ENCODE peak calls at places on chromosomes 5 and 9, in five cellular contexts. D is neural progenitor cell, P is GM23338, L is GM23248, E is SK-N-SH. T is an unnamed sample. For H3F3A, the result is how much of the 10 kb centered on the place peaks cover.

GRCh38 chr9:132370592-132370991 is 15.8 kb upstream of the SETX start:
- DNase-seq in P (no peak), E (no peak), L (no peak), D (no peak), T (no peak)

GRCh38 chr9:130451509-130452388 is 7.0 kb downstream of the ASS1 start:
- DNase-seq in P (peak), L (peak), E (peak), D (no peak), T (peak)

GRCh38 chr5:1405539-1406530 is 39.4 kb downstream of the SLC6A3 start:
- DNase-seq in E (no peak), L (no peak), P (no peak), D (no peak), T (no peak)

GRCh38 chr9:121743441-121744001 is 92.1 kb downstream of the DAB2IP start:
- DNase-seq in E (peak), D (peak), P (peak), L (peak), T (peak)

GRCh38 chr9:79686381-79687130 is 114.8 kb downstream of the TLE4 start:
- DNase-seq in P (no peak), L (peak), E (no peak), D (no peak), T (peak)

GRCh38 chr5:96661101-96661840 is 905 bp upstream of the CAST start:
- DNase-seq in D (peak), E (peak), L (peak), P (peak), T (peak)

GRCh38 chr5:75434107-75434506 is 77.3 kb downstream of the CERT1 start:
- DNase-seq in E (no peak), P (no peak), D (no peak), L (no peak), T (no peak)

GRCh38 chr9:79257215-79257614 is 314.6 kb upstream of the TLE4 start:
- DNase-seq in D (peak), L (peak), P (peak), E (no peak), T (no peak)

GRCh38 chr9:132670816-132671371 is 630 bp downstream of the GTF3C4 start:
- DNase-seq in P (peak), D (peak), L (peak), E (peak), T (peak)

GRCh38 chr5:1642221-1642620 is 118.5 kb upstream of the LPCAT1 start:
- DNase-seq in P (no peak), E (no peak), D (no peak), L (no peak), T (no peak)

GRCh38 chr5:132422720-132423442 is 53.4 kb downstream of the SLC22A5 start:
- DNase-seq in E (no peak), P (no peak), L (peak), D (no peak), T (peak)

GRCh38 chr5:72106922-72107873 is at the start of gene MAP1B:
- DNase-seq in L (peak), D (peak), E (peak), P (peak), T (peak)

GRCh38 chr9:20200900-20201495 is 412.2 kb upstream of the SLC24A2 start:
- DNase-seq in E (peak), P (no peak), D (peak), L (no peak), T (no peak)

GRCh38 chr9:109383947-109384346 is 63.1 kb upstream of the EPB41L4B start:
- DNase-seq in D (no peak), E (no peak), L (peak), P (no peak), T (no peak)

GRCh38 chr5:61498121-61498520 is 166.1 kb downstream of the ZSWIM6 start:
- DNase-seq in E (no peak), P (no peak), D (no peak), L (no peak), T (no peak)

GRCh38 chr9:78325343-78325742 is 28.4 kb downstream of the PSAT1 start:
- DNase-seq in D (no peak), E (peak), P (no peak), L (peak), T (no peak)

GRCh38 chr9:136117291-136118060 is 1.2 kb downstream of the TMEM250 start:
- DNase-seq in D (no peak), E (peak), L (peak), P (peak), T (no peak)

GRCh38 chr5:135400866-135401265 is 1.8 kb upstream of the MACROH2A1 start:
- DNase-seq in L (no peak), E (no peak), D (peak), P (peak), T (no peak)

GRCh38 chr9:135702002-135702721 is at the start of gene KCNT1:
- DNase-seq in D (peak), L (peak), E (peak), P (peak), T (peak)

GRCh38 chr5:52623291-52623690 is 164.4 kb upstream of the ITGA1 start:
- DNase-seq in L (no peak), D (no peak), P (no peak), E (no peak), T (no peak)

GRCh38 chr5:178222292-178222691 is 10.3 kb downstream of the PHYKPL start:
- DNase-seq in E (no peak), P (no peak), D (no peak), L (no peak), T (no peak)

GRCh38 chr5:172442592-172442991 is 11.7 kb downstream of the SH3PXD2B start:
- DNase-seq in L (peak), E (no peak), D (no peak), P (no peak), T (no peak)

GRCh38 chr9:7137571-7137970 is 379.8 kb downstream of the KDM4C start:
- DNase-seq in L (no peak), D (no peak), P (no peak), E (no peak), T (no peak)

GRCh38 chr5:132475531-132475930 is 15.0 kb downstream of the IRF1 start:
- DNase-seq in P (no peak), L (no peak), D (no peak), E (no peak), T (no peak)

GRCh38 chr5:135373747-135374515 is 25.1 kb downstream of the MACROH2A1 start:
- DNase-seq in P (no peak), D (no peak), L (peak), E (no peak), T (no peak)

GRCh38 chr5:14739538-14739937 is 75.0 kb downstream of the OTULIN start:
- DNase-seq in P (no peak), L (peak), D (no peak), E (no peak), T (peak)

DNA sequence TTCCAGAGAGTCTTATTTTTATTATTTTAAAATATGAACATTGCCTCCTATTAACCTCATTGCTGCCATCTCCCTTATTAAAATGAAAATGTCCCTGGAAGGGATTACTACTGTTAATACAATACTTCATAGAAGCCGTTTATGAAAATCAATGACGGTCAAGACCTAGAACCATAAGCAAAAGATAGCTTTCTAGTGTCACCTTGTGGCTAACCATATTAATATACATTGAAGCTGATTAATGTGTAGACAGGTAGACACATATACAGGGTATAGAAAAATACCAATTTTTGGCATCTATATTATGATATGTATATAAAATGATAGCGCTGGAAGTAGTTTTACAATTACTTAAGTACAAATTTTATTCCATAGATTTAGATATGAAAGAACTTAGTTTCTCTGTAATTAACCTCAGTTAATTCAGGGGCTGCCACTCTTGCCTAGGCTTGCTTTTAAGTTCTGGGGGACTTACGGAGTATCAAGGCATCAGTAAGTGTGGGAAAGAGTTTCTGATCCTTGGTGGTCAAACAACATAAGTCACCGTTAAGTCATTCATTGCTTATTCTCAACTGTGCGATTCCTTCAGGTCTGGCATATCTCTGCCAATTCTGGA is 2.5 kb upstream of the YTHDC2 start:
- DNase-seq in E (peak), D (peak), P (no peak), L (peak), T (peak)
- TF ChIP-seq EZH2phosphoT487 in E (no peak), D (no peak), P (no peak), L (no peak), T (no peak)

DNA sequence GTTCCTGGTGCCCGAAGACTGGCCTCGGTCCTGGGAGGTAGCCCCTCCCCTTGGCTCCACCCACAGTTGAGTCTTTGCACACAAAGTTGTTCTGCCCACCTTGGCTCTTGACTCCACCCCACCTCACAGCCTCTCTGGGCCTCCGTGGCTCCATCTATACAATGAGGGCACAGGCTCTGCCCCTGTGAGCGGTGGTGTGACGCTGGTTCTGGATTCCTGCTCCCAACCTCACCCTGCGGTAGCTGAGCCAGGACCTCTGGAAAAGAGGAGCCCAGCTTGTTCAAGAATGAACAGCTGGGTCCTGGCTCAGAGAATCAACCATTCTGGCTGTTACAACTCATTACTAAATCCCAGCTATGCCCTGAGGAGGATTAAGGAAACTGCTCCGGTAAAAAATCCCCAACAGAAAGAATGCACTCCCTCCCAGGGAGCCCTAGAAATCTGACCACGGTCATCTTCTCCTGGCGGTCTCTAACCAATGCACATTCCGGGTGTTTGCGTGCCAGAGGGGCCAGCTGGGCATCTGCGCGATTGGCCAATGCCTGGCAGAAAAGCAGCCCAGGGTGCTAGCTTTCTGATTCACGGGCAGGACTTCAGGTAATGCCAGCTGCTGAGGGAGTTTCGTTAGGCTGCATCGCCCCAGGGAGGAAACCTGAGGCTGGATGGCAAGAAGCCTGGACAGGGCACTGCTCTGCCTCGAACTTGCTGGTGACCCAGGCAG is 9.9 kb upstream of the GRHPR start:
- DNase-seq in E (no peak), P (no peak), D (peak), L (no peak), T (no peak)
- H3F3A ChIP-seq in E (under half), P (under half), D (under half), L (under half), T (under half)

DNA sequence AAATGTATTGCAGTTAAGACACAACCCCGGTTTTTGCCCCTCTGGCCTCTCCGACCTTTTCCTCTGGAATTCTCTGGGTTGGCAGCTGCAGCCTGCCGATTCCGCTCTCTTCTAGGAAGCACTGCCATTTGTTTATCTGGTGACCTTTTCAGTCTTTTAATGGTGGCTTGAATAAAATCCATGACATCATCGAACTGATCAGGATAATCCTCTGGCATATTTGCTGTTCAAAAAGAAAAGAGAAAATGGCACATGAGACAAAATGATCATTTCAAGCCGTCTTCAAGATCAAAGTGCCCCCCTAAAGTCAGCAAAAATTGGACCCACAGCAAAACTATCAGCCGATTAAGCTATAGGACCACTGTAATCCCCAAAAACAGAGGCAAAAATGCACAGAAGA is 23.9 kb downstream of the GDNF start:
- DNase-seq in E (no peak), L (no peak), D (no peak), P (no peak), T (no peak)
- TF ChIP-seq EZH2phosphoT487 in E (no peak), L (no peak), D (no peak), P (no peak), T (no peak)

GRCh38 chr5:67204821-67205220 is 8.2 kb upstream of the CD180 start:
- DNase-seq in P (no peak), E (no peak), L (no peak), D (no peak), T (no peak)
- H3F3A ChIP-seq in P (under half), E (under half), L (under half), D (under half), T (under half)

GRCh38 chr5:36344900-36345299 is 43.2 kb upstream of the RANBP3L start:
- DNase-seq in E (no peak), D (no peak), P (no peak), L (no peak), T (no peak)

DNA sequence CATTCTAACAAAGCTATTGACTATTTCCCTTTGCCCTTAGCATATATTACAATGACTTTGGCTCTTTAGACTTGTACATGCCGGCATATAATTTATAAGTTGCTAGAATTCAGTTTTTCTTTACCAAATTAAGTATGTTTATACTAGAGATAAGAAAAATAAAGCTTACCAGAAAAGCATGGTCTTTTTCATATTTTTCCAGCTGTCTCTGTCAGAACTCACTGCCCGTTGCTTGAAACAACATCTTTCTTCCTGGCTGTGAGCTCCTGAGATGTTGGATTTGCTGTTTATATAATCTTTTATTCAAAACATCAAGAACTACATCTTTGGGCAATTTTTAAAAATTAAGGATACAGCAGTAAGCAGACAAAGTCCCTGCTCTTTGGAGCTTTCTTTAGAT is 45.2 kb upstream of the RANBP3L start:
- DNase-seq in E (no peak), L (no peak), D (no peak), P (no peak), T (no peak)
- TF ChIP-seq EZH2phosphoT487 in E (no peak), L (no peak), D (no peak), P (no peak), T (no peak)

DNA sequence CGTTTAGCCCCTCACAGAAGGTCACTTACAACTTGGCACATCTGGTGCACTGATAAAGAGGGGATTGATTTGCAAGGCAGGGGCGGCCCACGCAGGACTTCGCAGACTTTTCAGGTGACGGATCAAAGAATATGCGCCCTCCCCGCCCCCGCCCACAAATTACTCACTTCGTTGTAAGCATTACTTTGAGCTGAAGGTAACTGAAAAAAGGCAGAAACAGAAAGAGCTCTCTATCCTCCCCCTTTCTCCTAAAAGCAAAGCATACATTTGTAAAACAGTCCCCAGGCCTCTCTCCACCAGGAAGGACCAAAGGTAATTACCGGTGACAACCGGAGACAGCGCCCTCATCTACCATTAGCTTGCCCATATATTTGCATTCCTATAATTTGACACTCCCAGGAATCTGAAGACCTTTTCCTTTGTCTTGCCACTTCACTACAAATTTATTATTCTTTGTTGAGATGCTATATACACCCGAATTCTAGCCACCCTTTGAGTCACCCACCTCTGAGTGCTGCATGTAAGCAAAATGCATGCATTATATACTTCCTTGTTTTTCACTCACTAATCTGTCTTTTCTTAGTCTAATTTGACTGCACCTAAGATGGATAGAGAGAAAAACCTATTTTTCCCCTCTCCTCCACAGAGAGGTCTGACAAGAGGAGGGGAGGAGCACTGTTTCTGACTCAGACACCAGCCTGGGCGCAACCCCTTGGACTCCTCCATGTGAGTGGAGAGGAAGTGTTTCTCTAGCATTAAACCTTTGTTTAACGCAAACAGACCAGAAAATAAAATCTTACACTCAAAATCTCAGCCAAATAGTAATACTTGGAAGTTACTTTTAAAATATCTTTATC is 74.7 kb upstream of the SPIN1 start:
- DNase-seq in D (no peak), E (no peak), P (peak), L (no peak), T (no peak)
- H3F3A ChIP-seq in D (under half), E (under half), P (under half), L (under half), T (under half)

DNA sequence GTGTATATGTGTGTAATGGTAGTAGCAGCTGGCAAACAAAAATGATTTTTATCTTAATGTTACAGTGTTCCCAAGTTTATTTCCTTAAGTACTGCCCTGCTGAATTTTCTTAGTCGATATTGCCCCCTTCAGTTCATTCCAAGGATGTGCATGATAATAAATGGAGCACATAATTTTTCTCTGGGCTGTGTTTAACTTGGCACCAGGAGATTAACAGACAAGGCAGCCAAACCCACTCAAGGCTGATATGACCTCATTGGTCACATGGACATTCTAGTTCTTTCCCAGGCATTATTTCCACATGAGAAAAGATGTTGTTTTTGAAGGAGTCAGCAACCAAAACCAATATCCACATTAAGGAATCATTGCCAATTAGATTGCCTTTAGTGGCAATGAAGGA is 61.8 kb downstream of the COX7C start:
- DNase-seq in P (peak), E (peak), L (peak), D (peak), T (peak)
- TF ChIP-seq EZH2phosphoT487 in P (no peak), E (no peak), L (no peak), D (no peak), T (no peak)

DNA sequence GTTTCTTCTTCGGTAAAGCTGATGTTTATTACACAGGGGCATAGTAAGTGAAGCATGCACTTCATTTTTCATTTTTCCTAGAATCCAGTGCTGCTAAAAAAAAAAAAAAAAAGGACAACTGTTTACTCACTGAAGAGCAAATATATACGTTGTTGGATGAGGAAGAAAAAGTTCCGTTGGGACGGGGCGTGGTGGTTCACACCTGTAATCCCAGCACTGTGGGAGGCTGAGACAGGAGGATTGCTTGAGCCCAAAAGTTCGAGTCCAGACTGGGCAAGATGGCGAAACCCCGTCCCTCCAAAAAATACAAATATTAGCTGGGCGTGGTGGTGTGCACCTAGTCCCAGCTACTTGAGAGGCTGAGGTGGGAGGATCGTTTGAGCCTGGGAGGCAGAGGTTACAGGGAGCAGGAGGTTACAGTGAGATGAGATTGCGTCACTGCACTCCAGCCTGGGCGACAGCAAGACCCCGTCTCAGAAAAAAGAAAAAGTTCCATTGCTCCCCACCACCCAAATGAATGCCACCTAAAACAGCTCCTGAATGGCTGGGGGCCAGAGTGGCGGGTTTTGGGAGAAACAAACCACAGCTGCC is 60.1 kb upstream of the GNE start:
- DNase-seq in P (no peak), L (no peak), D (no peak), E (no peak), T (no peak)
- H3F3A ChIP-seq in P (under half), L (under half), D (under half), E (under half), T (under half)

GRCh38 chr9:72292184-72292787 is 72.7 kb downstream of the ZFAND5 start:
- DNase-seq in P (peak), D (peak), E (peak), L (peak), T (peak)
- TF ChIP-seq EZH2phosphoT487 in P (no peak), D (no peak), E (no peak), L (no peak), T (no peak)